ENCODE peak calls at places on chromosomes 1 and 21, in seven cellular contexts. N, Z, J, T, R, C and V are unnamed samples.

GRCh38 chr1:111582016-111582415 is 37.6 kb upstream of the RAP1A start:
- DNase-seq in N (no peak), Z (no peak), J (no peak), T (no peak), R (no peak), C (no peak), V (no peak)

GRCh38 chr1:204091787-204092312 is 18.9 kb downstream of the SOX13 start:
- DNase-seq in N (no peak), Z (no peak), J (no peak), T (no peak), R (no peak), C (no peak), V (no peak)

GRCh38 chr21:46317710-46318463 is 5.8 kb downstream of the C21orf58 start:
- DNase-seq in N (no peak), Z (no peak), J (no peak), T (no peak), R (no peak), C (no peak), V (no peak)

GRCh38 chr1:4931486-4931885 is 277.1 kb downstream of the AJAP1 start:
- DNase-seq in N (no peak), Z (no peak), J (no peak), T (no peak), R (no peak), C (peak; percentile 42), V (no peak)

GRCh38 chr1:184563308-184563707 is 176.5 kb downstream of the C1orf21 start:
- DNase-seq in N (no peak), Z (no peak), J (no peak), T (no peak), R (no peak), C (no peak), V (peak; percentile 7)

GRCh38 chr1:231218078-231218477 is 22.9 kb upstream of the GNPAT start:
- DNase-seq in N (no peak), Z (no peak), J (no peak), T (no peak), R (no peak), C (no peak), V (no peak)

GRCh38 chr1:3321559-3322439 is 132.7 kb upstream of the ARHGEF16 start:
- DNase-seq in N (no peak), Z (no peak), J (no peak), T (no peak), R (no peak), C (no peak), V (no peak)

GRCh38 chr1:168400139-168400538 is 119.5 kb downstream of the TBX19 start:
- DNase-seq in N (no peak), Z (no peak), J (no peak), T (no peak), R (no peak), C (no peak), V (no peak)